ENCODE peak calls at places on chromosomes 3 and 15, in six cellular contexts. E is uterus, T is K562, A is body of pancreas, U is transverse colon, Q is IMR-90. D is an unnamed sample.

GRCh38 chr3:47855461-47856383 is 52.8 kb downstream of the DHX30 start:
- DNase-seq in E (no peak), T (no peak), A (no peak), U (no peak), Q (no peak), D (no peak)

GRCh38 chr15:80159301-80159700 is 6.5 kb downstream of the FAH start:
- DNase-seq in E (no peak), T (no peak), A (no peak), U (no peak), Q (no peak), D (no peak)

GRCh38 chr15:78850926-78851600 is 21.6 kb upstream of the MORF4L1 start:
- DNase-seq in E (no peak), T (no peak), A (no peak), U (no peak), Q (no peak), D (no peak)

GRCh38 chr15:70502576-70502975 is 260.8 kb downstream of the UACA start:
- DNase-seq in E (no peak), T (no peak), A (no peak), U (no peak), Q (no peak), D (no peak)

GRCh38 chr15:99644913-99645549 is 79.2 kb downstream of the MEF2A start:
- DNase-seq in E (no peak), T (no peak), A (no peak), U (no peak), Q (no peak), D (no peak)

GRCh38 chr3:56202997-56203396 is 265.3 kb downstream of the ERC2 start:
- DNase-seq in E (no peak), T (no peak), A (no peak), U (no peak), Q (no peak), D (no peak)

GRCh38 chr3:168620854-168621253 is 525.1 kb upstream of the GOLIM4 start:
- DNase-seq in E (no peak), T (no peak), A (peak; percentile 44), U (peak; percentile 9), Q (no peak), D (no peak)

GRCh38 chr15:91104111-91104510 is 4.1 kb downstream of the SV2B start:
- DNase-seq in E (no peak), T (no peak), A (no peak), U (no peak), Q (no peak), D (no peak)

GRCh38 chr3:178618197-178618596 is 82.0 kb downstream of the KCNMB2 start:
- DNase-seq in E (no peak), T (peak; percentile 2), A (no peak), U (no peak), Q (peak; percentile 1), D (no peak)

GRCh38 chr15:64842986-64843561 is 1.4 kb downstream of the PLEKHO2 start:
- DNase-seq in E (peak; percentile 63), T (peak; percentile 74), A (peak; percentile 25), U (peak; percentile 53), Q (peak; percentile 59), D (peak; percentile 40)
- TF ChIP-seq POLR2A in E (no peak), T (no peak), A (peak; percentile 57), U (no peak), Q (peak; percentile 45), D (no peak)

GRCh38 chr15:77834276-77834990 is 201.7 kb upstream of the LINGO1 start:
- DNase-seq in E (no peak), T (no peak), A (no peak), U (no peak), Q (no peak), D (no peak)

GRCh38 chr15:77827860-77828259 is 195.1 kb upstream of the LINGO1 start:
- DNase-seq in E (no peak), T (no peak), A (no peak), U (no peak), Q (no peak), D (no peak)

GRCh38 chr15:77830041-77830440 is 197.3 kb upstream of the LINGO1 start:
- DNase-seq in E (no peak), T (no peak), A (no peak), U (no peak), Q (peak; percentile 62), D (peak; percentile 14)

GRCh38 chr15:77832874-77833273 is 200.2 kb upstream of the LINGO1 start:
- DNase-seq in E (no peak), T (no peak), A (no peak), U (no peak), Q (no peak), D (no peak)

DNA sequence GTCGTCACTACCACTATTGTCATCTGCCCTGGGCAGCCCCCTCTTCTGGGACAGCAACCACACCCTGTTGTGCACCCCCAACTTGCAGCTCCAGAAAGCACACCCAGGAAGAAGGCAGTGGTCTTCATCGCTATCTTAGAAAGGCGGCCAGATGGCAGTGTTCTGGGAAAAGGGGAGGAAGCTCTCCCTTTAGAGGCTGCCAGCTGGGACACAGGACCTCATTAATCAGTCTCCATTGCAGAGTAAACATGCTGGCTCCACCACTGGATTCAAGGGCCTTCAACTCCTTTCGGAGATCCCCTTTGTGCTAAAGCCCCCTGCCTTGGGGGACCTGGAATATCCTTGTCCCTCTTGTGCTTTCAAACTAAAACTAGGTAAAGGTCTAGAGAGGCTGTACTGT is 199.3 kb upstream of the LINGO1 start:
- DNase-seq in E (no peak), T (no peak), A (no peak), U (no peak), Q (no peak), D (peak; percentile 3)
- H3K27me3 ChIP-seq in E (no peaks in the 10 kb centered on the region), T (no peaks in the 10 kb centered on the region), A (no peaks in the 10 kb centered on the region), U (no peaks in the 10 kb centered on the region), Q (peaks cover 49% of the 10 kb centered on the region), D (no peaks in the 10 kb centered on the region)

DNA sequence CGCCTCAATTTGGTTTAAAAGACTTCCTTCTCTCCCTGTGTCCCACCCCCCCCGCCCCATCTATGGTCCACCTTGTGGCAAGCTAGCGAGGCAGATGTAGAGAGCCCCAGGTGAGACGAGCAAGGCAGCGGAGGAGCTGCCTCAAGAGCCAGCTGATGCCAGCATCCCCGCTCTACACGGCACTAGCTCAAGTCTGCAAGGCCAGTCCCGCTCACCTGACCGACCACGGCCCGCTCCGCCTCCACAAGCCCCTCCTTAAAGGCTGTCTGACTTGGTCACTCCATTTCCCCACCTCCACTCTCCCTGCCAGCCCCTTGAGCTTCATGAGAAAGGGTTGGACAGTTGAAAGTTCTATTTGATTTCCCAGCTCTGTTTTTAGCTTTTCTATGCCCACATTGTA is 56.2 kb upstream of the IGF1R start:
- DNase-seq in E (no peak), T (no peak), A (no peak), U (no peak), Q (no peak), D (no peak)
- TF ChIP-seq POLR2A in E (no peak), T (no peak), A (no peak), U (no peak), Q (no peak), D (no peak)

DNA sequence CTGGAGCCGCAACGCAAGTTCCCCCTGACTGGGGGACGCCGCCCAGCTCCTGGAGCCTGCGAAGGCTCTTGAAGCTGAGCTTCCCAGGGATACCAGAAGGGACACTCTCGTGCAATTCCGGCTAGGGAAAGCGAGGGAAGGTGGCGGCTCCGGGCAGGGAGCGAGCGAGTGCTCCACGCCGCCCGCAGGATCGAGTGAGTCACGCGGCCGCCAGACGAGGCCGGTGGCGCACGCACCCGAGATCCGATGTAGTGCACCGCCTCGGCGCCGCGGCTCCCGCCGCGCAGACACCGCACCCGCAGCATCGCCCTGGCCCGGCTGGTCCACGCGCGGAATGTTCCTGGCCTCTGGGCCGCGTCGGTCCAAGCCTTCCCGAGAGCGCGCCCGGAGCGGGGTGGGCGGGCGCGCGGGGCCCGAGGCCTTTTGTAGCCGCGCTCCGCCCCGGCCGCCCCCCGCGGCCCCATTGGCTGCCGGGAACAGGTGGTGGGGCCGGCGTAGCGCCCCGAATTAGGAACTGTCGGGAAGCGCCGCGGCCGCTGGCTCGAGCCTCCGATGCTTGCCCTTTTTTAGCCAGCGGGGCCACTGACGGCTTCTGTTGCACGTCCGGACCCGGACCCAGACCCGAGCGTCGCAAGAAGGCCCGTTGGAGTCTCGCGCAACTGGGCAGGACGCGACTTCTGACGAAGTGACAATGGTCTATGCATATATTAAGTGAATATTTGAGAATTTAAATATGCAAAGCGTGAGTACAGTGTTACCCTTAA is at the start of gene GATM:
- DNase-seq in E (peak; percentile 73), T (no peak), A (peak; percentile 81), U (peak; percentile 79), Q (peak; percentile 83), D (peak; percentile 80)
- H3K27me3 ChIP-seq in E (no peaks in the 10 kb centered on the region), T (peaks cover 7% of the 10 kb centered on the region), A (no peaks in the 10 kb centered on the region), U (no peaks in the 10 kb centered on the region), Q (peaks cover 47% of the 10 kb centered on the region), D (no peaks in the 10 kb centered on the region)

GRCh38 chr15:28252831-28253230 is 69.1 kb downstream of the HERC2 start:
- DNase-seq in E (no peak), T (no peak), A (no peak), U (no peak), Q (no peak), D (no peak)
- TF ChIP-seq POLR2A in E (no peak), T (no peak), A (no peak), U (no peak), Q (no peak), D (no peak)

DNA sequence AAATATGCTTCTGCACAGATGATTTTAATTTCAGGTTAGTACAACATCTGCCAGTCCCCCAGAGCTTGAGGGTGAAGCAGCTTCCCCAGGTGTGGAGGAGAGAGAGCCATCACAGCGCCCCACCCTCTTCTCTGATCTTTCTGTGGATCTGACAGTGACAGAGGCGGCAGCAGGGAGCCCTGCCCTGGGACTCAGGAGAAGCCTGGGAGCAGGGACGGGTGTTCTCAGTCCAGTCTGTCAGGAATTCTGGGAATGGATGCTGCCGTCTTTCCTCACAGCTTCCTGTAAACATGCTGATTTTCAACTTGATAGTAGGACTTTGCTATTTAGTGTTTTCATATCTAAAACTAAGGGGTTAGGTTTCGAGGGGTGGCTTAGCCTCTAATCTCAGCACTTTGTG is 11.4 kb upstream of the RAB8B start:
- DNase-seq in E (no peak), T (no peak), A (no peak), U (no peak), Q (no peak), D (no peak)
- H3K27me3 ChIP-seq in E (no peaks in the 10 kb centered on the region), T (no peaks in the 10 kb centered on the region), A (no peaks in the 10 kb centered on the region), U (no peaks in the 10 kb centered on the region), Q (no peaks in the 10 kb centered on the region), D (no peaks in the 10 kb centered on the region)

DNA sequence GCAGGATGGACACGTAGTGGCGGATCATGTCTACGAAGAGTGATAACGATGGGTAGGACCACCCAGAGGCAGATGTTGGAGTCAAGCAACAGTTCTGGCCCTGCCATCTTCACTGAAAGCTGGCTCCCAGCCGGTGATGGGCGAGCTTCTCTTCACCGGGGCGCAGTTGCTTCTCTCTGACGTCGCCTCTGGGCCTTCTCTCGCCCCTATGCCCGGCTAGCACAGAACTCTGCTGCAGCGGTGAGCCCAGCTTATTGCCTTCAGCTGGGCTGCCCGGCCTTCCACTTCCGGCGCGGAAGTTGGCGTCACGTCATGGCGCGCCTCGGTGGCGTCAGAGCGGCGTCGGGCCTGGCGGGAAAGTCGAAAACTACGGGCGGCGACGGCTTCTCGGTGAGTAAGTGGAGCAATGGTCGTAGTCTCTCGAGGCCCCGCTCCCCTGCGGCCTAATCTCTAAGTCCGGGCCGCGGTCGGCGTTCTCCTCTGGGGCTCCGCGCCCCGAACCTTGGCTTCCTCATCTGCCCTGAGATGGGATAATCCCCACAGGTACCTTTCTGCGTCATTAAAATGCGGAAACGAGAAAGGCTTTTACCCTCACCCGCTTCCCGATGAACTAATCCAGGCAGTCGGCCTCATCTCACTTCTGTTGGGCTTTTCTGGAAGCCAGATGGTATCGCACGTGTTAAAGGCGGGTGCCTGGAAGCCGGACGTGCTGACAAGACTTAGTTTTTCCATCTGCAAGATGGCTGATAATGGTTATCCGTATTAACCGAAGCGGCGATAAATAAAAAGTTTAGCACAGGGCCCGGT is at the start of gene FANCD2:
- DNase-seq in E (peak; percentile 91), T (peak; percentile 96), A (peak; percentile 89), U (peak; percentile 92), Q (peak; percentile 82), D (peak; percentile 87)
- TF ChIP-seq POLR2A in E (peak; percentile 66), T (peak; percentile 88), A (peak; percentile 85), U (peak; percentile 87), Q (peak; percentile 83), D (peak; percentile 40)

D was measured in ovary.